ENCODE peak calls at places on chromosome 19, in nine cellular contexts. I is body of pancreas; S is AG04450; E is heart right ventricle; K is A549; Z is thoracic aorta; O is left ventricle myocardium inferior; T is A673; P is CD8-positive, alpha-beta T cell. D is an unnamed sample.

GRCh38 chr19:30132312-30133075 is 190.5 kb downstream of the URI1 start:
- DNase-seq in I (no peak), S (no peak), E (no peak), K (no peak), Z (no peak), O (no peak), T (no peak), P (no peak), D (no peak)

GRCh38 chr19:32345261-32346207 is at the start of gene ZNF507:
- DNase-seq in I (peak), S (no peak), E (peak), K (peak), Z (peak), O (peak), T (peak), P (peak), D (no peak)

GRCh38 chr19:16860996-16861395 is 27.8 kb upstream of the F2RL3 start:
- DNase-seq in I (no peak), S (no peak), E (no peak), K (no peak), Z (no peak), O (no peak), T (no peak), P (no peak), D (no peak)

GRCh38 chr19:57327993-57328392 is 7.7 kb downstream of the ZNF543 start:
- DNase-seq in I (no peak), S (no peak), E (no peak), K (no peak), Z (no peak), O (no peak), T (no peak), P (no peak), D (no peak)

GRCh38 chr19:52943884-52944643 is 18.6 kb downstream of the ZNF816 start:
- DNase-seq in I (no peak), S (no peak), E (no peak), K (no peak), Z (no peak), O (no peak), T (no peak), P (no peak), D (no peak)

GRCh38 chr19:18765224-18765623 is 25.9 kb downstream of the COMP start:
- DNase-seq in I (no peak), S (no peak), E (no peak), K (no peak), Z (no peak), O (no peak), T (no peak), P (no peak), D (no peak)

GRCh38 chr19:3507371-3508120 is 1.4 kb downstream of the FZR1 start:
- DNase-seq in I (peak), S (no peak), E (no peak), K (no peak), Z (no peak), O (no peak), T (no peak), P (no peak), D (no peak)

GRCh38 chr19:19642506-19643157 is 825 bp downstream of the GMIP start:
- DNase-seq in I (no peak), S (no peak), E (no peak), K (peak), Z (no peak), O (no peak), T (peak), P (peak), D (no peak)

GRCh38 chr19:38670921-38671398 is 23.5 kb downstream of the ACTN4 start:
- DNase-seq in I (no peak), S (no peak), E (no peak), K (no peak), Z (no peak), O (no peak), T (no peak), P (no peak), D (no peak)

GRCh38 chr19:57269515-57270250 is 10.6 kb upstream of the ZNF460 start:
- DNase-seq in I (no peak), S (peak), E (no peak), K (no peak), Z (no peak), O (no peak), T (peak), P (no peak), D (peak)

GRCh38 chr19:47610902-47611301 is 2.0 kb downstream of the BICRA start:
- DNase-seq in I (no peak), S (no peak), E (no peak), K (no peak), Z (no peak), O (no peak), T (no peak), P (no peak), D (no peak)
- H3K4me3 ChIP-seq in I (no peak), S (peak), E (peak), K (peak), Z (peak), O (peak), T (peak), P (peak), D (peak)

GRCh38 chr19:40567040-40567749 is 9.5 kb upstream of the SHKBP1 start:
- DNase-seq in I (no peak), S (no peak), E (no peak), K (no peak), Z (no peak), O (no peak), T (no peak), P (no peak), D (no peak)
- H3K4me3 ChIP-seq in I (no peak), S (peak), E (peak), K (peak), Z (peak), O (peak), T (no peak), P (no peak), D (peak)

DNA sequence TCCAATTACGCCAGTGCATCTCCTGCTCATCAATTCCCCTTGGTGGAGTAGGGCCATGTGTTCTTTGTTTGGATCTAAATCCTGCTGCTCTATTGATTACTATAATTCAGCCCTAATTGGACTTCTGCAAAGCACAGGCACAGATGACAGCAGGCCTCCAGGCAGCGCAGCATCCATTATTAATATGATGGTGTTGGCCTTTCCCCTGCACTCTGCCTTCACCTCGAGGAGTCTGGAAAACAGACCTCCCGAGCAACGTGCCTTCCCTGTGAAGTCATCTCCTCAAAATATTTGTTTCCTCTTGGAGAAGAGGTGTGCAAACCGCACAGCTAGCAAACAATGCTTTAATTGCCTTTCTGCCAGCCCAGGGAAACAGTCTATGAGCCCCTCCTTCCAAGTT is 92.5 kb downstream of the UQCRFS1 start:
- DNase-seq in I (no peak), S (no peak), E (no peak), K (no peak), Z (no peak), O (no peak), T (no peak), P (no peak), D (no peak)
- H3K4me3 ChIP-seq in I (no peak), S (no peak), E (no peak), K (no peak), Z (no peak), O (no peak), T (no peak), P (no peak), D (no peak)

DNA sequence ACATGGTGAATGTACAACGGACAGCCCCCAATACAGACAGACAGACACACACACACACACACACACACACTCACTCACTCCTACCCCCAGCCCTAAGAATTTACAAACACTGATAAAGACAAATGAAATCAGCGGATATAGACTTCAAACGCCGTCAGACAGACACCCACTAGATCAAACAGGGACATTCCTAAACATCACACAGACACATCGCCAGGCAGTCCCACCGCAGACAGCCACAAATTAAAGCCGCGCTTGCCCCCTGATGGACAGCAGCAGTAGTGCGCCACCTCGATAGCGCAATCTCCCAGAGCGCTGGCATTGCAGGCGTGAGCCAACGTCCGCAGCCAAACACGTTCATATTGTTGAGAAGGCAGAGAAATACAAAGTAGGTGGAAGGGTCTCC is 24.7 kb upstream of the ADGRE1 start:
- DNase-seq in I (peak), S (peak), E (peak), K (peak), Z (no peak), O (peak), T (peak), P (peak), D (peak)
- H3K4me3 ChIP-seq in I (no peak), S (peak), E (peak), K (peak), Z (peak), O (peak), T (peak), P (no peak), D (peak)

DNA sequence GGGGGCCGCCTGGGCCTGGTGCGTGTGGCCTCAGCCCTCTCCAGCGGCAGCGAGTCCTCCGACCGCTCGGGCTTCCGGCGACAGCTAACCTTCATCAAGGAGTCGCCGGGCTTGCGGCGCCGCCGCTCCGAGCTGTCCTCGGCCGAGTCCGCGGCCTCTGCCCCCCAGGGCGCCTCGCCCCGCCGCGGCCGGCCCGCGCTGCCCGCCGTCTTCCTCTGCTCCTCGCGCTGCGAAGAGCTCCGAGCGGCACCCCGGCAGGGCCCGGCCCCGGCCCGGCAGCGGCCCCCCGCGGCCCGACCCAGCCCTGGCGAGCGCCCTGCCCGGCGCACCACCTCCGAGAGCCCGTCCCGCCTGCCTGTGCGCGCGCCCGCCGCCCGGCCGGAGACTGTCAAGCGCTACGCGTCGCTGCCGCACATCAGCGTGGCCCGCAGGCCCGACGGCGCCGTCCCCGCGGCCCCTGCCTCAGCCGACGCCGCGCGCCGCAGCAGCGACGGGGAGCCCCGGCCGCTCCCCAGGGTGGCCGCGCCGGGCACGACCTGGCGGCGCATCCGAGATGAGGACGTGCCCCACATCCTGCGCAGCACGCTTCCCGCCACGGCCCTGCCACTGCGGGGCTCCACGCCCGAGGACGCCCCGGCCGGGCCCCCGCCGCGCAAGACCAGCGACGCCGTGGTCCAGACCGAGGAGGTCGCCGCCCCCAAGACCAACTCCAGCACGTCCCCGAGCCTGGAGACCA is 9.6 kb downstream of the C19orf25 start:
- DNase-seq in I (no peak), S (no peak), E (no peak), K (no peak), Z (no peak), O (no peak), T (no peak), P (no peak), D (no peak)
- H3K4me3 ChIP-seq in I (no peak), S (no peak), E (peak), K (peak), Z (peak), O (peak), T (peak), P (peak), D (peak)

GRCh38 chr19:10289167-10289835 is 451 bp upstream of the ICAM5 start:
- DNase-seq in I (no peak), S (no peak), E (no peak), K (no peak), Z (no peak), O (no peak), T (peak), P (peak), D (no peak)
- H3K4me3 ChIP-seq in I (no peak), S (peak), E (peak), K (peak), Z (peak), O (peak), T (peak), P (peak), D (peak)

GRCh38 chr19:37564624-37565369 is 29.8 kb downstream of the ZNF571 start:
- DNase-seq in I (no peak), S (no peak), E (no peak), K (no peak), Z (no peak), O (no peak), T (no peak), P (no peak), D (no peak)
- H3K4me3 ChIP-seq in I (no peak), S (no peak), E (no peak), K (no peak), Z (peak), O (no peak), T (no peak), P (no peak), D (no peak)